ENCODE peak calls at places on chromosome 15, in six cellular contexts. P is DND-41, V is NCI-H2171 treated with DMSO at 0.1 percent for 48 hours, N is H9, M is Peyer's patch, L is GM18507. R is an unnamed sample.
A peak's percentile ranks its signal among the peaks of the same experiment; 100 is the strongest.

GRCh38 chr15:87849181-87849580 is 407.4 kb downstream of the NTRK3 start:
- DNase-seq in P (no peak), V (no peak), N (no peak), M (no peak), L (no peak), R (no peak)

GRCh38 chr15:71278989-71279756 is 163.9 kb downstream of the THSD4 start:
- DNase-seq in P (no peak), V (peak; percentile 48), N (no peak), M (no peak), L (no peak), R (peak; percentile 68)

GRCh38 chr15:36156855-36157521 is 422.4 kb upstream of the CDIN1 start:
- DNase-seq in P (no peak), V (no peak), N (no peak), M (no peak), L (no peak), R (no peak)

GRCh38 chr15:31316135-31316795 is 10.4 kb upstream of the KLF13 start:
- DNase-seq in P (no peak), V (no peak), N (no peak), M (no peak), L (no peak), R (no peak)

GRCh38 chr15:65935391-65935790 is 66.1 kb downstream of the RAB11A start:
- DNase-seq in P (no peak), V (peak; percentile 20), N (no peak), M (no peak), L (no peak), R (no peak)

GRCh38 chr15:54250351-54250750 is 272.1 kb downstream of the UNC13C start:
- DNase-seq in P (no peak), V (no peak), N (no peak), M (no peak), L (no peak), R (no peak)

GRCh38 chr15:88894819-88895767 is at the start of gene HAPLN3:
- DNase-seq in P (peak; percentile 47), V (no peak), N (peak; percentile 67), M (peak; percentile 32), L (no peak), R (no peak)

GRCh38 chr15:62758952-62759349 is 283.6 kb upstream of the TPM1 start:
- DNase-seq in P (no peak), V (no peak), N (no peak), M (no peak), L (no peak), R (no peak)

GRCh38 chr15:78264304-78265136 is at the start of gene DNAJA4:
- DNase-seq in P (no peak), V (no peak), N (peak; percentile 69), M (peak; percentile 53), L (peak; percentile 48), R (peak; percentile 60)

GRCh38 chr15:66456211-66456610 is 41.4 kb downstream of the SNAPC5 start:
- DNase-seq in P (no peak), V (no peak), N (no peak), M (no peak), L (no peak), R (no peak)

GRCh38 chr15:48413304-48413703 is 82.1 kb downstream of the DUT start:
- DNase-seq in P (no peak), V (no peak), N (no peak), M (no peak), L (no peak), R (no peak)

GRCh38 chr15:89673162-89673506 is 6.0 kb downstream of the PLIN1 start:
- DNase-seq in P (peak; percentile 54), V (no peak), N (peak; percentile 91), M (no peak), L (no peak), R (peak; percentile 42)

GRCh38 chr15:48384616-48385015 is 53.4 kb downstream of the DUT start:
- DNase-seq in P (no peak), V (no peak), N (no peak), M (no peak), L (no peak), R (no peak)

GRCh38 chr15:47390208-47390765 is 327.0 kb upstream of the SEMA6D start:
- DNase-seq in P (no peak), V (no peak), N (no peak), M (no peak), L (no peak), R (no peak)

GRCh38 chr15:59896652-59897051 is 107.5 kb upstream of the FOXB1 start:
- DNase-seq in P (no peak), V (no peak), N (no peak), M (no peak), L (no peak), R (no peak)

GRCh38 chr15:89278307-89278706 is 34.5 kb downstream of the FANCI start:
- DNase-seq in P (no peak), V (no peak), N (no peak), M (no peak), L (no peak), R (no peak)

GRCh38 chr15:45425135-45425534 is 46.8 kb upstream of the GATM start:
- DNase-seq in P (no peak), V (no peak), N (no peak), M (no peak), L (no peak), R (no peak)

GRCh38 chr15:58771621-58772235 is 626 bp downstream of the MINDY2 start:
- DNase-seq in P (peak; percentile 42), V (peak; percentile 59), N (peak; percentile 70), M (peak; percentile 42), L (no peak), R (peak; percentile 61)

GRCh38 chr15:54345827-54346226 is 367.6 kb downstream of the UNC13C start:
- DNase-seq in P (no peak), V (no peak), N (no peak), M (no peak), L (no peak), R (no peak)

GRCh38 chr15:51750186-51750585 is 1.2 kb upstream of the TMOD2 start:
- DNase-seq in P (no peak), V (no peak), N (no peak), M (no peak), L (no peak), R (no peak)

GRCh38 chr15:48459571-48460461 is 128.6 kb downstream of the DUT start:
- DNase-seq in P (no peak), V (no peak), N (no peak), M (no peak), L (no peak), R (no peak)

GRCh38 chr15:59313703-59314332 is 58.9 kb downstream of the MYO1E start:
- DNase-seq in P (no peak), V (peak; percentile 76), N (no peak), M (peak; percentile 35), L (no peak), R (peak; percentile 89)

GRCh38 chr15:64092075-64092820 is 1.4 kb downstream of the CIAO2A start:
- DNase-seq in P (no peak), V (peak; percentile 29), N (no peak), M (no peak), L (no peak), R (no peak)

GRCh38 chr15:52254331-52254730 is 41.3 kb downstream of the MYO5C start:
- DNase-seq in P (no peak), V (no peak), N (no peak), M (no peak), L (no peak), R (no peak)

GRCh38 chr15:92226020-92226612 is 167.6 kb upstream of the ST8SIA2 start:
- DNase-seq in P (no peak), V (no peak), N (peak; percentile 45), M (no peak), L (no peak), R (no peak)

GRCh38 chr15:87942316-87942715 is 314.2 kb downstream of the NTRK3 start:
- DNase-seq in P (no peak), V (no peak), N (no peak), M (no peak), L (no peak), R (no peak)

GRCh38 chr15:72161351-72162132 is 36.0 kb downstream of the GRAMD2A start:
- DNase-seq in P (no peak), V (no peak), N (no peak), M (no peak), L (no peak), R (no peak)

GRCh38 chr15:74956648-74957300 is at the start of gene RPP25:
- DNase-seq in P (no peak), V (peak; percentile 47), N (peak; percentile 92), M (peak; percentile 68), L (peak; percentile 75), R (peak; percentile 79)

GRCh38 chr15:64460737-64461576 is 579 bp downstream of the ZNF609 start:
- DNase-seq in P (peak; percentile 46), V (peak; percentile 76), N (peak; percentile 46), M (peak; percentile 43), L (peak; percentile 26), R (peak; percentile 53)

GRCh38 chr15:90201150-90201943 is at the start of gene SEMA4B:
- DNase-seq in P (peak; percentile 76), V (peak; percentile 41), N (peak; percentile 85), M (peak; percentile 85), L (peak; percentile 84), R (peak; percentile 77)

GRCh38 chr15:78369161-78369560 is 29.0 kb downstream of the CRABP1 start:
- DNase-seq in P (no peak), V (no peak), N (no peak), M (no peak), L (no peak), R (no peak)

GRCh38 chr15:78915341-78916087 is 29.3 kb downstream of the CTSH start:
- DNase-seq in P (no peak), V (no peak), N (no peak), M (no peak), L (no peak), R (no peak)

GRCh38 chr15:37219211-37219701 is 118.9 kb upstream of the MEIS2 start:
- DNase-seq in P (no peak), V (no peak), N (no peak), M (no peak), L (no peak), R (no peak)